ENCODE peak calls at places on chromosomes 7 and 10, in nine cellular contexts. One of them, this sample, is unnamed.

GRCh38 chr10:28532223-28532508 is 752 bp upstream of the WAC start:
- DNase-seq in mesothelial cell of epicardium: no peak
- DNase-seq in right lobe of liver: no peak
- DNase-seq in tibial artery: peak
- DNase-seq in endodermal cell: no peak
- DNase-seq in stimulated activated CD4-positive, alpha-beta T cell treated with anti-CD3 and anti-CD28 coated beads, TNF-alpha, amount 100 ng/mL, for 1 hour: no peak
- DNase-seq in foreskin fibroblast: peak
- DNase-seq in WTC11: no peak
- DNase-seq in cardiac muscle cell: no peak
- DNase-seq in this sample: peak

GRCh38 chr7:15686209-15686956 is at the start of gene MEOX2:
- DNase-seq in mesothelial cell of epicardium: no peak
- DNase-seq in right lobe of liver: peak
- DNase-seq in tibial artery: peak
- DNase-seq in endodermal cell: peak
- DNase-seq in stimulated activated CD4-positive, alpha-beta T cell treated with anti-CD3 and anti-CD28 coated beads, TNF-alpha, amount 100 ng/mL, for 1 hour: no peak
- DNase-seq in foreskin fibroblast: peak
- DNase-seq in WTC11: peak
- DNase-seq in cardiac muscle cell: peak
- DNase-seq in this sample: no peak

GRCh38 chr10:133230387-133231195 is 574 bp downstream of the UTF1 start:
- DNase-seq in mesothelial cell of epicardium: no peak
- DNase-seq in right lobe of liver: no peak
- DNase-seq in tibial artery: no peak
- DNase-seq in endodermal cell: peak
- DNase-seq in stimulated activated CD4-positive, alpha-beta T cell treated with anti-CD3 and anti-CD28 coated beads, TNF-alpha, amount 100 ng/mL, for 1 hour: no peak
- DNase-seq in foreskin fibroblast: no peak
- DNase-seq in WTC11: peak
- DNase-seq in cardiac muscle cell: no peak
- DNase-seq in this sample: no peak

GRCh38 chr10:125163803-125164202 is 3.4 kb upstream of the CTBP2 start:
- DNase-seq in mesothelial cell of epicardium: no peak
- DNase-seq in right lobe of liver: no peak
- DNase-seq in tibial artery: no peak
- DNase-seq in endodermal cell: peak
- DNase-seq in stimulated activated CD4-positive, alpha-beta T cell treated with anti-CD3 and anti-CD28 coated beads, TNF-alpha, amount 100 ng/mL, for 1 hour: no peak
- DNase-seq in foreskin fibroblast: no peak
- DNase-seq in WTC11: no peak
- DNase-seq in cardiac muscle cell: no peak
- DNase-seq in this sample: no peak

GRCh38 chr7:39624202-39624807 is 933 bp downstream of the RALA start:
- DNase-seq in mesothelial cell of epicardium: no peak
- DNase-seq in right lobe of liver: no peak
- DNase-seq in tibial artery: no peak
- DNase-seq in endodermal cell: no peak
- DNase-seq in stimulated activated CD4-positive, alpha-beta T cell treated with anti-CD3 and anti-CD28 coated beads, TNF-alpha, amount 100 ng/mL, for 1 hour: no peak
- DNase-seq in foreskin fibroblast: no peak
- DNase-seq in WTC11: no peak
- DNase-seq in cardiac muscle cell: no peak
- DNase-seq in this sample: no peak

GRCh38 chr10:34319197-34319846 is 495.8 kb downstream of the PARD3 start:
- DNase-seq in mesothelial cell of epicardium: no peak
- DNase-seq in right lobe of liver: no peak
- DNase-seq in tibial artery: no peak
- DNase-seq in endodermal cell: no peak
- DNase-seq in stimulated activated CD4-positive, alpha-beta T cell treated with anti-CD3 and anti-CD28 coated beads, TNF-alpha, amount 100 ng/mL, for 1 hour: no peak
- DNase-seq in foreskin fibroblast: peak
- DNase-seq in WTC11: no peak
- DNase-seq in cardiac muscle cell: peak
- DNase-seq in this sample: no peak

GRCh38 chr7:128794020-128794419 is 2.3 kb downstream of the CCDC136 start:
- DNase-seq in mesothelial cell of epicardium: no peak
- DNase-seq in right lobe of liver: no peak
- DNase-seq in tibial artery: no peak
- DNase-seq in endodermal cell: no peak
- DNase-seq in stimulated activated CD4-positive, alpha-beta T cell treated with anti-CD3 and anti-CD28 coated beads, TNF-alpha, amount 100 ng/mL, for 1 hour: no peak
- DNase-seq in foreskin fibroblast: no peak
- DNase-seq in WTC11: no peak
- DNase-seq in cardiac muscle cell: no peak
- DNase-seq in this sample: peak

GRCh38 chr7:144410441-144410840 is 6.9 kb upstream of the NOBOX start:
- DNase-seq in mesothelial cell of epicardium: no peak
- DNase-seq in right lobe of liver: no peak
- DNase-seq in tibial artery: no peak
- DNase-seq in endodermal cell: no peak
- DNase-seq in stimulated activated CD4-positive, alpha-beta T cell treated with anti-CD3 and anti-CD28 coated beads, TNF-alpha, amount 100 ng/mL, for 1 hour: no peak
- DNase-seq in foreskin fibroblast: no peak
- DNase-seq in WTC11: no peak
- DNase-seq in cardiac muscle cell: no peak
- DNase-seq in this sample: no peak

GRCh38 chr10:98446121-98446655 is 547 bp downstream of the HPS1 start:
- DNase-seq in mesothelial cell of epicardium: no peak
- DNase-seq in right lobe of liver: peak
- DNase-seq in tibial artery: no peak
- DNase-seq in endodermal cell: peak
- DNase-seq in stimulated activated CD4-positive, alpha-beta T cell treated with anti-CD3 and anti-CD28 coated beads, TNF-alpha, amount 100 ng/mL, for 1 hour: no peak
- DNase-seq in foreskin fibroblast: no peak
- DNase-seq in WTC11: peak
- DNase-seq in cardiac muscle cell: peak
- DNase-seq in this sample: peak

GRCh38 chr7:140056431-140056830 is 6.3 kb downstream of the PARP12 start:
- DNase-seq in mesothelial cell of epicardium: no peak
- DNase-seq in right lobe of liver: no peak
- DNase-seq in tibial artery: no peak
- DNase-seq in endodermal cell: no peak
- DNase-seq in stimulated activated CD4-positive, alpha-beta T cell treated with anti-CD3 and anti-CD28 coated beads, TNF-alpha, amount 100 ng/mL, for 1 hour: no peak
- DNase-seq in foreskin fibroblast: no peak
- DNase-seq in WTC11: no peak
- DNase-seq in cardiac muscle cell: no peak
- DNase-seq in this sample: no peak

GRCh38 chr7:44460325-44460724 is 30.1 kb downstream of the NUDCD3 start:
- DNase-seq in mesothelial cell of epicardium: no peak
- DNase-seq in right lobe of liver: no peak
- DNase-seq in tibial artery: no peak
- DNase-seq in endodermal cell: no peak
- DNase-seq in stimulated activated CD4-positive, alpha-beta T cell treated with anti-CD3 and anti-CD28 coated beads, TNF-alpha, amount 100 ng/mL, for 1 hour: peak
- DNase-seq in foreskin fibroblast: no peak
- DNase-seq in WTC11: no peak
- DNase-seq in cardiac muscle cell: no peak
- DNase-seq in this sample: peak

GRCh38 chr7:29457141-29457561 is 106.5 kb upstream of the PRR15 start:
- DNase-seq in mesothelial cell of epicardium: no peak
- DNase-seq in right lobe of liver: no peak
- DNase-seq in tibial artery: no peak
- DNase-seq in endodermal cell: peak
- DNase-seq in stimulated activated CD4-positive, alpha-beta T cell treated with anti-CD3 and anti-CD28 coated beads, TNF-alpha, amount 100 ng/mL, for 1 hour: no peak
- DNase-seq in foreskin fibroblast: no peak
- DNase-seq in WTC11: no peak
- DNase-seq in cardiac muscle cell: no peak
- DNase-seq in this sample: no peak

GRCh38 chr7:50497968-50498367 is 47.8 kb upstream of the FIGNL1 start:
- DNase-seq in mesothelial cell of epicardium: no peak
- DNase-seq in right lobe of liver: no peak
- DNase-seq in tibial artery: no peak
- DNase-seq in endodermal cell: no peak
- DNase-seq in stimulated activated CD4-positive, alpha-beta T cell treated with anti-CD3 and anti-CD28 coated beads, TNF-alpha, amount 100 ng/mL, for 1 hour: no peak
- DNase-seq in foreskin fibroblast: peak
- DNase-seq in WTC11: no peak
- DNase-seq in cardiac muscle cell: peak
- DNase-seq in this sample: no peak

GRCh38 chr7:7719235-7719634 is 828 bp upstream of the RPA3 start:
- DNase-seq in mesothelial cell of epicardium: no peak
- DNase-seq in right lobe of liver: no peak
- DNase-seq in tibial artery: no peak
- DNase-seq in endodermal cell: no peak
- DNase-seq in stimulated activated CD4-positive, alpha-beta T cell treated with anti-CD3 and anti-CD28 coated beads, TNF-alpha, amount 100 ng/mL, for 1 hour: no peak
- DNase-seq in foreskin fibroblast: peak
- DNase-seq in WTC11: no peak
- DNase-seq in cardiac muscle cell: peak
- DNase-seq in this sample: peak

GRCh38 chr10:51397695-51398094 is 301.7 kb downstream of the CSTF2T start:
- DNase-seq in mesothelial cell of epicardium: no peak
- DNase-seq in right lobe of liver: peak
- DNase-seq in tibial artery: peak
- DNase-seq in endodermal cell: no peak
- DNase-seq in stimulated activated CD4-positive, alpha-beta T cell treated with anti-CD3 and anti-CD28 coated beads, TNF-alpha, amount 100 ng/mL, for 1 hour: no peak
- DNase-seq in foreskin fibroblast: peak
- DNase-seq in WTC11: no peak
- DNase-seq in cardiac muscle cell: peak
- DNase-seq in this sample: no peak

GRCh38 chr7:68063171-68063570 is 1066.5 kb downstream of the TYW1 start:
- DNase-seq in mesothelial cell of epicardium: no peak
- DNase-seq in right lobe of liver: no peak
- DNase-seq in tibial artery: no peak
- DNase-seq in endodermal cell: peak
- DNase-seq in stimulated activated CD4-positive, alpha-beta T cell treated with anti-CD3 and anti-CD28 coated beads, TNF-alpha, amount 100 ng/mL, for 1 hour: no peak
- DNase-seq in foreskin fibroblast: no peak
- DNase-seq in WTC11: peak
- DNase-seq in cardiac muscle cell: peak
- DNase-seq in this sample: no peak

GRCh38 chr7:28298870-28299484 is 113.3 kb upstream of the CREB5 start:
- DNase-seq in mesothelial cell of epicardium: no peak
- DNase-seq in right lobe of liver: no peak
- DNase-seq in tibial artery: no peak
- DNase-seq in endodermal cell: peak
- DNase-seq in stimulated activated CD4-positive, alpha-beta T cell treated with anti-CD3 and anti-CD28 coated beads, TNF-alpha, amount 100 ng/mL, for 1 hour: no peak
- DNase-seq in foreskin fibroblast: peak
- DNase-seq in WTC11: peak
- DNase-seq in cardiac muscle cell: peak
- DNase-seq in this sample: no peak

GRCh38 chr7:74252893-74253292 is 1.3 kb downstream of the RFC2 start:
- DNase-seq in mesothelial cell of epicardium: no peak
- DNase-seq in right lobe of liver: peak
- DNase-seq in tibial artery: no peak
- DNase-seq in endodermal cell: no peak
- DNase-seq in stimulated activated CD4-positive, alpha-beta T cell treated with anti-CD3 and anti-CD28 coated beads, TNF-alpha, amount 100 ng/mL, for 1 hour: no peak
- DNase-seq in foreskin fibroblast: no peak
- DNase-seq in WTC11: no peak
- DNase-seq in cardiac muscle cell: no peak
- DNase-seq in this sample: no peak

GRCh38 chr10:119209050-119209735 is 1.8 kb downstream of the GRK5 start:
- DNase-seq in mesothelial cell of epicardium: peak
- DNase-seq in right lobe of liver: peak
- DNase-seq in tibial artery: peak
- DNase-seq in endodermal cell: peak
- DNase-seq in stimulated activated CD4-positive, alpha-beta T cell treated with anti-CD3 and anti-CD28 coated beads, TNF-alpha, amount 100 ng/mL, for 1 hour: no peak
- DNase-seq in foreskin fibroblast: no peak
- DNase-seq in WTC11: peak
- DNase-seq in cardiac muscle cell: peak
- DNase-seq in this sample: peak

GRCh38 chr7:157528785-157529341 is 192.1 kb downstream of the DNAJB6 start:
- DNase-seq in mesothelial cell of epicardium: no peak
- DNase-seq in right lobe of liver: no peak
- DNase-seq in tibial artery: peak
- DNase-seq in endodermal cell: peak
- DNase-seq in stimulated activated CD4-positive, alpha-beta T cell treated with anti-CD3 and anti-CD28 coated beads, TNF-alpha, amount 100 ng/mL, for 1 hour: no peak
- DNase-seq in foreskin fibroblast: no peak
- DNase-seq in WTC11: peak
- DNase-seq in cardiac muscle cell: no peak
- DNase-seq in this sample: no peak

GRCh38 chr7:139360948-139361307 is 1.2 kb downstream of the LUC7L2 start:
- DNase-seq in mesothelial cell of epicardium: no peak
- DNase-seq in right lobe of liver: no peak
- DNase-seq in tibial artery: no peak
- DNase-seq in endodermal cell: no peak
- DNase-seq in stimulated activated CD4-positive, alpha-beta T cell treated with anti-CD3 and anti-CD28 coated beads, TNF-alpha, amount 100 ng/mL, for 1 hour: no peak
- DNase-seq in foreskin fibroblast: no peak
- DNase-seq in WTC11: no peak
- DNase-seq in cardiac muscle cell: no peak
- DNase-seq in this sample: no peak

GRCh38 chr10:113709221-113709838 is 29.6 kb downstream of the CASP7 start:
- DNase-seq in mesothelial cell of epicardium: no peak
- DNase-seq in right lobe of liver: no peak
- DNase-seq in tibial artery: no peak
- DNase-seq in endodermal cell: no peak
- DNase-seq in stimulated activated CD4-positive, alpha-beta T cell treated with anti-CD3 and anti-CD28 coated beads, TNF-alpha, amount 100 ng/mL, for 1 hour: no peak
- DNase-seq in foreskin fibroblast: peak
- DNase-seq in WTC11: no peak
- DNase-seq in cardiac muscle cell: peak
- DNase-seq in this sample: no peak

GRCh38 chr10:78049861-78050260 is 16.2 kb downstream of the RPS24 start:
- DNase-seq in mesothelial cell of epicardium: no peak
- DNase-seq in right lobe of liver: no peak
- DNase-seq in tibial artery: no peak
- DNase-seq in endodermal cell: no peak
- DNase-seq in stimulated activated CD4-positive, alpha-beta T cell treated with anti-CD3 and anti-CD28 coated beads, TNF-alpha, amount 100 ng/mL, for 1 hour: no peak
- DNase-seq in foreskin fibroblast: no peak
- DNase-seq in WTC11: no peak
- DNase-seq in cardiac muscle cell: no peak
- DNase-seq in this sample: no peak

GRCh38 chr10:100780324-100780723 is 34.9 kb downstream of the PAX2 start:
- DNase-seq in mesothelial cell of epicardium: no peak
- DNase-seq in right lobe of liver: no peak
- DNase-seq in tibial artery: no peak
- DNase-seq in endodermal cell: no peak
- DNase-seq in stimulated activated CD4-positive, alpha-beta T cell treated with anti-CD3 and anti-CD28 coated beads, TNF-alpha, amount 100 ng/mL, for 1 hour: no peak
- DNase-seq in foreskin fibroblast: no peak
- DNase-seq in WTC11: no peak
- DNase-seq in cardiac muscle cell: no peak
- DNase-seq in this sample: no peak

GRCh38 chr10:42367532-42368230 is 270.7 kb downstream of the ZNF33B start:
- DNase-seq in mesothelial cell of epicardium: no peak
- DNase-seq in right lobe of liver: peak
- DNase-seq in tibial artery: peak
- DNase-seq in endodermal cell: no peak
- DNase-seq in stimulated activated CD4-positive, alpha-beta T cell treated with anti-CD3 and anti-CD28 coated beads, TNF-alpha, amount 100 ng/mL, for 1 hour: no peak
- DNase-seq in foreskin fibroblast: peak
- DNase-seq in WTC11: peak
- DNase-seq in cardiac muscle cell: peak
- DNase-seq in this sample: peak

GRCh38 chr7:50351267-50351666 is 46.8 kb downstream of the IKZF1 start:
- DNase-seq in mesothelial cell of epicardium: no peak
- DNase-seq in right lobe of liver: no peak
- DNase-seq in tibial artery: no peak
- DNase-seq in endodermal cell: no peak
- DNase-seq in stimulated activated CD4-positive, alpha-beta T cell treated with anti-CD3 and anti-CD28 coated beads, TNF-alpha, amount 100 ng/mL, for 1 hour: no peak
- DNase-seq in foreskin fibroblast: no peak
- DNase-seq in WTC11: no peak
- DNase-seq in cardiac muscle cell: no peak
- DNase-seq in this sample: no peak

GRCh38 chr10:129517680-129518057 is 50.6 kb downstream of the MGMT start:
- DNase-seq in mesothelial cell of epicardium: no peak
- DNase-seq in right lobe of liver: no peak
- DNase-seq in tibial artery: no peak
- DNase-seq in endodermal cell: no peak
- DNase-seq in stimulated activated CD4-positive, alpha-beta T cell treated with anti-CD3 and anti-CD28 coated beads, TNF-alpha, amount 100 ng/mL, for 1 hour: no peak
- DNase-seq in foreskin fibroblast: no peak
- DNase-seq in WTC11: no peak
- DNase-seq in cardiac muscle cell: no peak
- DNase-seq in this sample: no peak

GRCh38 chr7:26385240-26385639 is 93.6 kb downstream of the SNX10 start:
- DNase-seq in mesothelial cell of epicardium: no peak
- DNase-seq in right lobe of liver: no peak
- DNase-seq in tibial artery: no peak
- DNase-seq in endodermal cell: no peak
- DNase-seq in stimulated activated CD4-positive, alpha-beta T cell treated with anti-CD3 and anti-CD28 coated beads, TNF-alpha, amount 100 ng/mL, for 1 hour: no peak
- DNase-seq in foreskin fibroblast: no peak
- DNase-seq in WTC11: no peak
- DNase-seq in cardiac muscle cell: no peak
- DNase-seq in this sample: no peak

GRCh38 chr10:5125315-5126044 is 31.3 kb downstream of the AKR1C3 start:
- DNase-seq in mesothelial cell of epicardium: no peak
- DNase-seq in right lobe of liver: peak
- DNase-seq in tibial artery: no peak
- DNase-seq in endodermal cell: no peak
- DNase-seq in stimulated activated CD4-positive, alpha-beta T cell treated with anti-CD3 and anti-CD28 coated beads, TNF-alpha, amount 100 ng/mL, for 1 hour: no peak
- DNase-seq in foreskin fibroblast: no peak
- DNase-seq in WTC11: no peak
- DNase-seq in cardiac muscle cell: peak
- DNase-seq in this sample: no peak

GRCh38 chr7:105734233-105734632 is 142.2 kb downstream of the ATXN7L1 start:
- DNase-seq in mesothelial cell of epicardium: no peak
- DNase-seq in right lobe of liver: no peak
- DNase-seq in tibial artery: no peak
- DNase-seq in endodermal cell: no peak
- DNase-seq in stimulated activated CD4-positive, alpha-beta T cell treated with anti-CD3 and anti-CD28 coated beads, TNF-alpha, amount 100 ng/mL, for 1 hour: no peak
- DNase-seq in foreskin fibroblast: no peak
- DNase-seq in WTC11: no peak
- DNase-seq in cardiac muscle cell: no peak
- DNase-seq in this sample: no peak

GRCh38 chr7:94089806-94090205 is 85.7 kb upstream of the BET1 start:
- DNase-seq in mesothelial cell of epicardium: no peak
- DNase-seq in right lobe of liver: no peak
- DNase-seq in tibial artery: no peak
- DNase-seq in endodermal cell: no peak
- DNase-seq in stimulated activated CD4-positive, alpha-beta T cell treated with anti-CD3 and anti-CD28 coated beads, TNF-alpha, amount 100 ng/mL, for 1 hour: no peak
- DNase-seq in foreskin fibroblast: no peak
- DNase-seq in WTC11: no peak
- DNase-seq in cardiac muscle cell: no peak
- DNase-seq in this sample: no peak

This sample was measured in activated CD8-positive, alpha-beta T cell treated with anti-CD3 and anti-CD28 coated beads, Interleukin-2, amount 10 ng/mL, durations not matched to agents 7 days and 5 days.